ENCODE peak calls at places on chromosome 2, in five cellular contexts. One of them, this sample, is unnamed.
A peak's percentile ranks its signal among the peaks of the same experiment; 100 is the strongest.

GRCh38 chr2:7725132-7725849 is 808.1 kb downstream of the RNF144A start:
- DNase-seq in neural progenitor cell: peak; percentile 46
- DNase-seq in upper lobe of right lung: no peak
- DNase-seq in activated T-cell treated with anti-CD3 and anti-CD28 coated beads, Interleukin-2, amount 50 U/mL, for 72 hours: peak; percentile 56
- DNase-seq in NCI-H1092: no peak
- DNase-seq in this sample: no peak

GRCh38 chr2:29518010-29518409 is 402.8 kb downstream of the CLIP4 start:
- DNase-seq in upper lobe of right lung: no peak
- DNase-seq in NCI-H1092: no peak
- DNase-seq in activated T-cell treated with anti-CD3 and anti-CD28 coated beads, Interleukin-2, amount 50 U/mL, for 72 hours: no peak
- DNase-seq in neural progenitor cell: no peak
- DNase-seq in this sample: no peak

GRCh38 chr2:168773719-168774521 is 28.5 kb upstream of the NOSTRIN start:
- DNase-seq in neural progenitor cell: peak; percentile 48
- DNase-seq in activated T-cell treated with anti-CD3 and anti-CD28 coated beads, Interleukin-2, amount 50 U/mL, for 72 hours: peak; percentile 53
- DNase-seq in upper lobe of right lung: peak; percentile 75
- DNase-seq in NCI-H1092: peak; percentile 30
- DNase-seq in this sample: peak; percentile 52

GRCh38 chr2:43057742-43058706 is 168.4 kb downstream of the ZFP36L2 start:
- DNase-seq in NCI-H1092: no peak
- DNase-seq in neural progenitor cell: peak; percentile 47
- DNase-seq in upper lobe of right lung: no peak
- DNase-seq in activated T-cell treated with anti-CD3 and anti-CD28 coated beads, Interleukin-2, amount 50 U/mL, for 72 hours: no peak
- DNase-seq in this sample: no peak

GRCh38 chr2:215080545-215080944 is 57.9 kb downstream of the ABCA12 start:
- DNase-seq in upper lobe of right lung: no peak
- DNase-seq in activated T-cell treated with anti-CD3 and anti-CD28 coated beads, Interleukin-2, amount 50 U/mL, for 72 hours: no peak
- DNase-seq in neural progenitor cell: no peak
- DNase-seq in NCI-H1092: no peak
- DNase-seq in this sample: no peak

GRCh38 chr2:37343537-37344434 is 644 bp upstream of the QPCT start:
- DNase-seq in upper lobe of right lung: no peak
- DNase-seq in NCI-H1092: no peak
- DNase-seq in activated T-cell treated with anti-CD3 and anti-CD28 coated beads, Interleukin-2, amount 50 U/mL, for 72 hours: no peak
- DNase-seq in neural progenitor cell: peak; percentile 26
- DNase-seq in this sample: no peak

GRCh38 chr2:216802516-216803265 is 57.2 kb downstream of the TNP1 start:
- DNase-seq in upper lobe of right lung: no peak
- DNase-seq in activated T-cell treated with anti-CD3 and anti-CD28 coated beads, Interleukin-2, amount 50 U/mL, for 72 hours: no peak
- DNase-seq in NCI-H1092: no peak
- DNase-seq in neural progenitor cell: no peak
- DNase-seq in this sample: no peak

GRCh38 chr2:2914252-2914651 is 463.4 kb downstream of the EIPR1 start:
- DNase-seq in upper lobe of right lung: no peak
- DNase-seq in activated T-cell treated with anti-CD3 and anti-CD28 coated beads, Interleukin-2, amount 50 U/mL, for 72 hours: no peak
- DNase-seq in NCI-H1092: no peak
- DNase-seq in neural progenitor cell: no peak
- DNase-seq in this sample: no peak

GRCh38 chr2:11213975-11214374 is 58.7 kb downstream of the SLC66A3 start:
- DNase-seq in activated T-cell treated with anti-CD3 and anti-CD28 coated beads, Interleukin-2, amount 50 U/mL, for 72 hours: no peak
- DNase-seq in NCI-H1092: no peak
- DNase-seq in upper lobe of right lung: no peak
- DNase-seq in neural progenitor cell: no peak
- DNase-seq in this sample: no peak

This sample was measured in HCT116.